ENCODE peak calls at places on chromosomes 7 and 10, in six cellular contexts. One of them, this sample, is unnamed.

GRCh38 chr7:18429547-18429946 is 66.0 kb upstream of the HDAC9 start:
- DNase-seq in activated gamma-delta T cell treated with Interleukin-2 at 50 U/mL for 16 hours: no peak
- DNase-seq in sciatic nerve: no peak
- DNase-seq in HS-5: peak; percentile 68
- DNase-seq in IMR-90: peak; percentile 70
- DNase-seq in prostate gland: no peak
- DNase-seq in this sample: no peak

GRCh38 chr7:23235688-23236280 is 10.8 kb upstream of the GPNMB start:
- DNase-seq in sciatic nerve: peak; percentile 74
- DNase-seq in prostate gland: peak; percentile 88
- DNase-seq in IMR-90: peak; percentile 35
- DNase-seq in HS-5: no peak
- DNase-seq in activated gamma-delta T cell treated with Interleukin-2 at 50 U/mL for 16 hours: no peak
- DNase-seq in this sample: no peak

GRCh38 chr7:38775503-38775902 is 133.5 kb downstream of the VPS41 start:
- DNase-seq in HS-5: no peak
- DNase-seq in IMR-90: no peak
- DNase-seq in prostate gland: no peak
- DNase-seq in sciatic nerve: no peak
- DNase-seq in activated gamma-delta T cell treated with Interleukin-2 at 50 U/mL for 16 hours: no peak
- DNase-seq in this sample: no peak

GRCh38 chr7:41437257-41438196 is 265.4 kb downstream of the INHBA start:
- DNase-seq in HS-5: no peak
- DNase-seq in IMR-90: no peak
- DNase-seq in prostate gland: no peak
- DNase-seq in sciatic nerve: no peak
- DNase-seq in activated gamma-delta T cell treated with Interleukin-2 at 50 U/mL for 16 hours: no peak
- DNase-seq in this sample: no peak

GRCh38 chr7:114825423-114825951 is 96.4 kb upstream of the MDFIC start:
- DNase-seq in HS-5: no peak
- DNase-seq in IMR-90: no peak
- DNase-seq in activated gamma-delta T cell treated with Interleukin-2 at 50 U/mL for 16 hours: no peak
- DNase-seq in sciatic nerve: no peak
- DNase-seq in prostate gland: no peak
- DNase-seq in this sample: no peak

GRCh38 chr7:28649189-28649588 is 236.9 kb downstream of the CREB5 start:
- DNase-seq in IMR-90: no peak
- DNase-seq in activated gamma-delta T cell treated with Interleukin-2 at 50 U/mL for 16 hours: no peak
- DNase-seq in prostate gland: no peak
- DNase-seq in sciatic nerve: no peak
- DNase-seq in HS-5: no peak
- DNase-seq in this sample: no peak

GRCh38 chr7:118005021-118005420 is 131.8 kb upstream of the CTTNBP2 start:
- DNase-seq in sciatic nerve: no peak
- DNase-seq in prostate gland: no peak
- DNase-seq in HS-5: no peak
- DNase-seq in activated gamma-delta T cell treated with Interleukin-2 at 50 U/mL for 16 hours: no peak
- DNase-seq in IMR-90: no peak
- DNase-seq in this sample: no peak

GRCh38 chr7:15750741-15751140 is 64.3 kb upstream of the MEOX2 start:
- DNase-seq in prostate gland: no peak
- DNase-seq in HS-5: no peak
- DNase-seq in activated gamma-delta T cell treated with Interleukin-2 at 50 U/mL for 16 hours: no peak
- DNase-seq in sciatic nerve: no peak
- DNase-seq in IMR-90: no peak
- DNase-seq in this sample: no peak

GRCh38 chr10:86349474-86349873 is 17.1 kb downstream of the GRID1 start:
- DNase-seq in HS-5: no peak
- DNase-seq in prostate gland: no peak
- DNase-seq in activated gamma-delta T cell treated with Interleukin-2 at 50 U/mL for 16 hours: no peak
- DNase-seq in sciatic nerve: no peak
- DNase-seq in IMR-90: no peak
- DNase-seq in this sample: no peak

GRCh38 chr10:123269675-123270074 is 115.5 kb downstream of the BUB3 start:
- DNase-seq in HS-5: no peak
- DNase-seq in sciatic nerve: no peak
- DNase-seq in activated gamma-delta T cell treated with Interleukin-2 at 50 U/mL for 16 hours: no peak
- DNase-seq in IMR-90: no peak
- DNase-seq in prostate gland: no peak
- DNase-seq in this sample: no peak

GRCh38 chr10:4586756-4587155 is 239.3 kb upstream of the AKR1E2 start:
- DNase-seq in activated gamma-delta T cell treated with Interleukin-2 at 50 U/mL for 16 hours: no peak
- DNase-seq in IMR-90: peak; percentile 9
- DNase-seq in prostate gland: no peak
- DNase-seq in sciatic nerve: no peak
- DNase-seq in HS-5: no peak
- DNase-seq in this sample: peak; percentile 57

GRCh38 chr7:2104716-2105115 is 128.0 kb downstream of the MAD1L1 start:
- DNase-seq in prostate gland: no peak
- DNase-seq in activated gamma-delta T cell treated with Interleukin-2 at 50 U/mL for 16 hours: no peak
- DNase-seq in HS-5: no peak
- DNase-seq in sciatic nerve: no peak
- DNase-seq in IMR-90: no peak
- DNase-seq in this sample: no peak

GRCh38 chr10:3872700-3873099 is 87.7 kb upstream of the KLF6 start:
- DNase-seq in sciatic nerve: no peak
- DNase-seq in HS-5: no peak
- DNase-seq in prostate gland: no peak
- DNase-seq in IMR-90: no peak
- DNase-seq in activated gamma-delta T cell treated with Interleukin-2 at 50 U/mL for 16 hours: no peak
- DNase-seq in this sample: no peak

GRCh38 chr10:4535531-4535930 is 290.5 kb upstream of the AKR1E2 start:
- DNase-seq in activated gamma-delta T cell treated with Interleukin-2 at 50 U/mL for 16 hours: no peak
- DNase-seq in IMR-90: no peak
- DNase-seq in sciatic nerve: no peak
- DNase-seq in HS-5: no peak
- DNase-seq in prostate gland: no peak
- DNase-seq in this sample: no peak

GRCh38 chr10:21077681-21078080 is 180.6 kb upstream of the NEBL start:
- DNase-seq in IMR-90: no peak
- DNase-seq in prostate gland: no peak
- DNase-seq in sciatic nerve: no peak
- DNase-seq in HS-5: no peak
- DNase-seq in activated gamma-delta T cell treated with Interleukin-2 at 50 U/mL for 16 hours: no peak
- DNase-seq in this sample: no peak

GRCh38 chr10:109721401-109722028 is 201.8 kb downstream of the XPNPEP1 start:
- DNase-seq in sciatic nerve: no peak
- DNase-seq in HS-5: no peak
- DNase-seq in IMR-90: no peak
- DNase-seq in prostate gland: no peak
- DNase-seq in activated gamma-delta T cell treated with Interleukin-2 at 50 U/mL for 16 hours: no peak
- DNase-seq in this sample: no peak

GRCh38 chr7:90629306-90629918 is 33.3 kb downstream of the CDK14 start:
- DNase-seq in sciatic nerve: no peak
- DNase-seq in prostate gland: peak; percentile 34
- DNase-seq in IMR-90: peak; percentile 63
- DNase-seq in activated gamma-delta T cell treated with Interleukin-2 at 50 U/mL for 16 hours: no peak
- DNase-seq in HS-5: no peak
- DNase-seq in this sample: no peak

GRCh38 chr7:5428470-5429252 is 5.0 kb upstream of the TNRC18 start:
- DNase-seq in HS-5: peak; percentile 84
- DNase-seq in activated gamma-delta T cell treated with Interleukin-2 at 50 U/mL for 16 hours: no peak
- DNase-seq in IMR-90: peak; percentile 90
- DNase-seq in sciatic nerve: peak; percentile 82
- DNase-seq in prostate gland: no peak
- DNase-seq in this sample: peak; percentile 72

GRCh38 chr7:37081436-37081835 is 357.1 kb upstream of the AOAH start:
- DNase-seq in sciatic nerve: no peak
- DNase-seq in prostate gland: no peak
- DNase-seq in HS-5: no peak
- DNase-seq in activated gamma-delta T cell treated with Interleukin-2 at 50 U/mL for 16 hours: no peak
- DNase-seq in IMR-90: no peak
- DNase-seq in this sample: peak; percentile 54

GRCh38 chr7:116434820-116435341 is 64.7 kb upstream of the CAV2 start:
- DNase-seq in activated gamma-delta T cell treated with Interleukin-2 at 50 U/mL for 16 hours: no peak
- DNase-seq in HS-5: peak; percentile 68
- DNase-seq in prostate gland: no peak
- DNase-seq in IMR-90: peak; percentile 87
- DNase-seq in sciatic nerve: no peak
- DNase-seq in this sample: no peak

GRCh38 chr7:151697942-151698341 is 178.2 kb upstream of the RHEB start:
- DNase-seq in prostate gland: no peak
- DNase-seq in activated gamma-delta T cell treated with Interleukin-2 at 50 U/mL for 16 hours: no peak
- DNase-seq in sciatic nerve: no peak
- DNase-seq in IMR-90: no peak
- DNase-seq in HS-5: no peak
- DNase-seq in this sample: no peak

GRCh38 chr7:128302110-128302509 is 41.6 kb downstream of the RBM28 start:
- DNase-seq in activated gamma-delta T cell treated with Interleukin-2 at 50 U/mL for 16 hours: no peak
- DNase-seq in IMR-90: no peak
- DNase-seq in HS-5: no peak
- DNase-seq in sciatic nerve: no peak
- DNase-seq in prostate gland: no peak
- DNase-seq in this sample: peak; percentile 10